ENCODE peak calls at places on chromosomes 13 and 19, in five cellular contexts. E is H54; X is activated CD4-positive, alpha-beta T cell treated with anti-CD3 and anti-CD28 coated beads for 1 hour; D is glutamatergic neuron; R is stimulated activated CD8-positive, alpha-beta memory T cell treated with anti-CD3 and anti-CD28 coated beads, Interleukin-2, amount 100 ng/mL, for 48 hours. W is an unnamed sample.

GRCh38 chr19:49863935-49864320 is 3.4 kb downstream of the PNKP start:
- DNase-seq in E (no peak), X (no peak), D (no peak), R (no peak), W (no peak)

GRCh38 chr13:23754506-23754905 is 134.7 kb downstream of the MIPEP start:
- DNase-seq in E (no peak), X (no peak), D (no peak), R (no peak), W (no peak)

GRCh38 chr19:5200844-5201243 is 139.8 kb downstream of the PTPRS start:
- DNase-seq in E (no peak), X (no peak), D (no peak), R (no peak), W (no peak)

GRCh38 chr13:82878536-82878935 is 1003.7 kb downstream of the SLITRK1 start:
- DNase-seq in E (no peak), X (no peak), D (no peak), R (no peak), W (no peak)

GRCh38 chr13:26186995-26187394 is 35.1 kb downstream of the RNF6 start:
- DNase-seq in E (no peak), X (no peak), D (no peak), R (no peak), W (no peak)

GRCh38 chr19:50952890-50953289 is at the start of gene KLK5:
- DNase-seq in E (peak), X (no peak), D (no peak), R (no peak), W (no peak)

GRCh38 chr19:1856698-1857603 is 6.4 kb downstream of the KLF16 start:
- DNase-seq in E (peak), X (no peak), D (peak), R (peak), W (peak)

GRCh38 chr19:1469936-1470863 is 8.8 kb downstream of the C19orf25 start:
- DNase-seq in E (no peak), X (peak), D (peak), R (peak), W (no peak)

GRCh38 chr19:56765107-56765506 is 75.4 kb downstream of the PEG3 start:
- DNase-seq in E (no peak), X (no peak), D (peak), R (no peak), W (peak)